ENCODE peak calls at places on chromosome 11, in seven cellular contexts. One of them, this sample, is unnamed.

GRCh38 chr11:59756496-59756840 is 1.3 kb downstream of the STX3 start:
- DNase-seq in dorsolateral prefrontal cortex: no peak
- DNase-seq in stimulated activated CD8-positive, alpha-beta memory T cell treated with anti-CD3 and anti-CD28 coated beads, Interleukin-7, amount 100 ng/mL, for 24 hours: no peak
- DNase-seq in iPS-NIHi11: no peak
- DNase-seq in RCC 7860: peak
- DNase-seq in AG10803: no peak
- DNase-seq in midbrain: no peak
- DNase-seq in this sample: no peak

GRCh38 chr11:3836903-3837302 is 3.9 kb downstream of the RHOG start:
- DNase-seq in dorsolateral prefrontal cortex: no peak
- DNase-seq in stimulated activated CD8-positive, alpha-beta memory T cell treated with anti-CD3 and anti-CD28 coated beads, Interleukin-7, amount 100 ng/mL, for 24 hours: no peak
- DNase-seq in iPS-NIHi11: no peak
- DNase-seq in RCC 7860: no peak
- DNase-seq in AG10803: no peak
- DNase-seq in midbrain: no peak
- DNase-seq in this sample: no peak

GRCh38 chr11:102564110-102564509 is 33.6 kb upstream of the MMP7 start:
- DNase-seq in dorsolateral prefrontal cortex: no peak
- DNase-seq in stimulated activated CD8-positive, alpha-beta memory T cell treated with anti-CD3 and anti-CD28 coated beads, Interleukin-7, amount 100 ng/mL, for 24 hours: no peak
- DNase-seq in iPS-NIHi11: no peak
- DNase-seq in RCC 7860: peak
- DNase-seq in AG10803: peak
- DNase-seq in midbrain: no peak
- DNase-seq in this sample: peak

GRCh38 chr11:118202599-118203422 is 22.0 kb downstream of the JAML start:
- DNase-seq in dorsolateral prefrontal cortex: no peak
- DNase-seq in stimulated activated CD8-positive, alpha-beta memory T cell treated with anti-CD3 and anti-CD28 coated beads, Interleukin-7, amount 100 ng/mL, for 24 hours: no peak
- DNase-seq in iPS-NIHi11: no peak
- DNase-seq in RCC 7860: no peak
- DNase-seq in AG10803: no peak
- DNase-seq in midbrain: no peak
- DNase-seq in this sample: no peak

GRCh38 chr11:45590743-45591142 is 74.7 kb downstream of the CHST1 start:
- DNase-seq in dorsolateral prefrontal cortex: no peak
- DNase-seq in stimulated activated CD8-positive, alpha-beta memory T cell treated with anti-CD3 and anti-CD28 coated beads, Interleukin-7, amount 100 ng/mL, for 24 hours: no peak
- DNase-seq in iPS-NIHi11: no peak
- DNase-seq in RCC 7860: no peak
- DNase-seq in AG10803: no peak
- DNase-seq in midbrain: peak
- DNase-seq in this sample: no peak

GRCh38 chr11:72924568-72925190 is 110.5 kb downstream of the ATG16L2 start:
- DNase-seq in dorsolateral prefrontal cortex: no peak
- DNase-seq in stimulated activated CD8-positive, alpha-beta memory T cell treated with anti-CD3 and anti-CD28 coated beads, Interleukin-7, amount 100 ng/mL, for 24 hours: no peak
- DNase-seq in iPS-NIHi11: no peak
- DNase-seq in RCC 7860: peak
- DNase-seq in AG10803: peak
- DNase-seq in midbrain: no peak
- DNase-seq in this sample: no peak

GRCh38 chr11:35390737-35391682 is 28.3 kb downstream of the SLC1A2 start:
- DNase-seq in dorsolateral prefrontal cortex: no peak
- DNase-seq in stimulated activated CD8-positive, alpha-beta memory T cell treated with anti-CD3 and anti-CD28 coated beads, Interleukin-7, amount 100 ng/mL, for 24 hours: no peak
- DNase-seq in iPS-NIHi11: no peak
- DNase-seq in RCC 7860: peak
- DNase-seq in AG10803: peak
- DNase-seq in midbrain: no peak
- DNase-seq in this sample: no peak

GRCh38 chr11:74543991-74544390 is 48.4 kb upstream of the POLD3 start:
- DNase-seq in dorsolateral prefrontal cortex: no peak
- DNase-seq in stimulated activated CD8-positive, alpha-beta memory T cell treated with anti-CD3 and anti-CD28 coated beads, Interleukin-7, amount 100 ng/mL, for 24 hours: no peak
- DNase-seq in iPS-NIHi11: no peak
- DNase-seq in RCC 7860: no peak
- DNase-seq in AG10803: no peak
- DNase-seq in midbrain: no peak
- DNase-seq in this sample: no peak

GRCh38 chr11:61890536-61891330 is 612 bp downstream of the FADS3 start:
- DNase-seq in dorsolateral prefrontal cortex: no peak
- DNase-seq in stimulated activated CD8-positive, alpha-beta memory T cell treated with anti-CD3 and anti-CD28 coated beads, Interleukin-7, amount 100 ng/mL, for 24 hours: no peak
- DNase-seq in iPS-NIHi11: no peak
- DNase-seq in RCC 7860: peak
- DNase-seq in AG10803: peak
- DNase-seq in midbrain: peak
- DNase-seq in this sample: no peak

GRCh38 chr11:66987158-66987620 is 12.1 kb downstream of the C11orf86 start:
- DNase-seq in dorsolateral prefrontal cortex: no peak
- DNase-seq in stimulated activated CD8-positive, alpha-beta memory T cell treated with anti-CD3 and anti-CD28 coated beads, Interleukin-7, amount 100 ng/mL, for 24 hours: no peak
- DNase-seq in iPS-NIHi11: peak
- DNase-seq in RCC 7860: no peak
- DNase-seq in AG10803: no peak
- DNase-seq in midbrain: no peak
- DNase-seq in this sample: no peak

GRCh38 chr11:29809121-29809520 is 207.7 kb downstream of the KCNA4 start:
- DNase-seq in dorsolateral prefrontal cortex: no peak
- DNase-seq in stimulated activated CD8-positive, alpha-beta memory T cell treated with anti-CD3 and anti-CD28 coated beads, Interleukin-7, amount 100 ng/mL, for 24 hours: no peak
- DNase-seq in iPS-NIHi11: no peak
- DNase-seq in RCC 7860: no peak
- DNase-seq in AG10803: no peak
- DNase-seq in midbrain: no peak
- DNase-seq in this sample: no peak

GRCh38 chr11:73760066-73760679 is 701 bp downstream of the RAB6A start:
- DNase-seq in dorsolateral prefrontal cortex: no peak
- DNase-seq in stimulated activated CD8-positive, alpha-beta memory T cell treated with anti-CD3 and anti-CD28 coated beads, Interleukin-7, amount 100 ng/mL, for 24 hours: no peak
- DNase-seq in iPS-NIHi11: peak
- DNase-seq in RCC 7860: no peak
- DNase-seq in AG10803: peak
- DNase-seq in midbrain: peak
- DNase-seq in this sample: no peak

GRCh38 chr11:39571081-39571480 is 1888.4 kb downstream of the LRRC4C start:
- DNase-seq in dorsolateral prefrontal cortex: no peak
- DNase-seq in stimulated activated CD8-positive, alpha-beta memory T cell treated with anti-CD3 and anti-CD28 coated beads, Interleukin-7, amount 100 ng/mL, for 24 hours: no peak
- DNase-seq in iPS-NIHi11: no peak
- DNase-seq in RCC 7860: no peak
- DNase-seq in AG10803: no peak
- DNase-seq in midbrain: no peak
- DNase-seq in this sample: no peak

GRCh38 chr11:46338988-46339666 is 8.1 kb upstream of the DGKZ start:
- DNase-seq in dorsolateral prefrontal cortex: no peak
- DNase-seq in stimulated activated CD8-positive, alpha-beta memory T cell treated with anti-CD3 and anti-CD28 coated beads, Interleukin-7, amount 100 ng/mL, for 24 hours: no peak
- DNase-seq in iPS-NIHi11: peak
- DNase-seq in RCC 7860: no peak
- DNase-seq in AG10803: no peak
- DNase-seq in midbrain: no peak
- DNase-seq in this sample: no peak

GRCh38 chr11:78354741-78355705 is 62.6 kb downstream of the GAB2 start:
- DNase-seq in dorsolateral prefrontal cortex: no peak
- DNase-seq in stimulated activated CD8-positive, alpha-beta memory T cell treated with anti-CD3 and anti-CD28 coated beads, Interleukin-7, amount 100 ng/mL, for 24 hours: no peak
- DNase-seq in iPS-NIHi11: no peak
- DNase-seq in RCC 7860: no peak
- DNase-seq in AG10803: peak
- DNase-seq in midbrain: no peak
- DNase-seq in this sample: no peak

GRCh38 chr11:110777765-110778164 is 65.5 kb upstream of the ARHGAP20 start:
- DNase-seq in dorsolateral prefrontal cortex: no peak
- DNase-seq in stimulated activated CD8-positive, alpha-beta memory T cell treated with anti-CD3 and anti-CD28 coated beads, Interleukin-7, amount 100 ng/mL, for 24 hours: no peak
- DNase-seq in iPS-NIHi11: no peak
- DNase-seq in RCC 7860: no peak
- DNase-seq in AG10803: peak
- DNase-seq in midbrain: no peak
- DNase-seq in this sample: peak

GRCh38 chr11:97990162-97990920 is 1030.4 kb upstream of the CNTN5 start:
- DNase-seq in dorsolateral prefrontal cortex: no peak
- DNase-seq in stimulated activated CD8-positive, alpha-beta memory T cell treated with anti-CD3 and anti-CD28 coated beads, Interleukin-7, amount 100 ng/mL, for 24 hours: no peak
- DNase-seq in iPS-NIHi11: no peak
- DNase-seq in RCC 7860: no peak
- DNase-seq in AG10803: peak
- DNase-seq in midbrain: no peak
- DNase-seq in this sample: no peak

GRCh38 chr11:70405679-70406395 is 7.5 kb downstream of the CTTN start:
- DNase-seq in dorsolateral prefrontal cortex: no peak
- DNase-seq in stimulated activated CD8-positive, alpha-beta memory T cell treated with anti-CD3 and anti-CD28 coated beads, Interleukin-7, amount 100 ng/mL, for 24 hours: no peak
- DNase-seq in iPS-NIHi11: no peak
- DNase-seq in RCC 7860: no peak
- DNase-seq in AG10803: no peak
- DNase-seq in midbrain: no peak
- DNase-seq in this sample: no peak

GRCh38 chr11:23041104-23041503 is 180.8 kb upstream of the CCDC179 start:
- DNase-seq in dorsolateral prefrontal cortex: no peak
- DNase-seq in stimulated activated CD8-positive, alpha-beta memory T cell treated with anti-CD3 and anti-CD28 coated beads, Interleukin-7, amount 100 ng/mL, for 24 hours: no peak
- DNase-seq in iPS-NIHi11: no peak
- DNase-seq in RCC 7860: no peak
- DNase-seq in AG10803: no peak
- DNase-seq in midbrain: no peak
- DNase-seq in this sample: no peak